ENCODE peak calls at places on chromosomes 4 and X, in four cellular contexts. L is psoas muscle, N is SJSA1, X is left ventricle myocardium inferior. C is an unnamed sample.

GRCh38 chr4:11005321-11005720 is 320.8 kb upstream of the CLNK start:
- DNase-seq in L (no peak), N (no peak), X (no peak), C (no peak)

GRCh38 chr4:120591038-120591437 is 331.5 kb downstream of the PRDM5 start:
- DNase-seq in L (no peak), N (no peak), X (no peak), C (no peak)

GRCh38 chrX:130909469-130910136 is 6.6 kb upstream of the ENOX2 start:
- DNase-seq in L (no peak), N (no peak), X (no peak), C (no peak)

GRCh38 chr4:4789462-4789861 is 70.0 kb upstream of the MSX1 start:
- DNase-seq in L (no peak), N (no peak), X (no peak), C (no peak)

GRCh38 chrX:115023139-115023538 is 5.7 kb upstream of the IL13RA2 start:
- DNase-seq in L (no peak), N (no peak), X (no peak), C (no peak)

GRCh38 chrX:856901-857300 is 226.3 kb downstream of the SHOX start:
- DNase-seq in L (no peak), N (no peak), X (no peak), C (no peak)

GRCh38 chr4:93731448-93731847 is 97.1 kb upstream of the ATOH1 start:
- DNase-seq in L (no peak), N (no peak), X (no peak), C (no peak)

GRCh38 chrX:154797006-154797405 is 8.3 kb downstream of the MPP1 start:
- DNase-seq in L (no peak), N (no peak), X (no peak), C (no peak)

GRCh38 chr4:26220704-26221103 is 100.1 kb upstream of the RBPJ start:
- DNase-seq in L (no peak), N (no peak), X (no peak), C (no peak)
- H3K36me3 ChIP-seq in L (no peaks in the 10 kb centered on the region), N (no peaks in the 10 kb centered on the region), X (no peaks in the 10 kb centered on the region), C (no peaks in the 10 kb centered on the region)

DNA sequence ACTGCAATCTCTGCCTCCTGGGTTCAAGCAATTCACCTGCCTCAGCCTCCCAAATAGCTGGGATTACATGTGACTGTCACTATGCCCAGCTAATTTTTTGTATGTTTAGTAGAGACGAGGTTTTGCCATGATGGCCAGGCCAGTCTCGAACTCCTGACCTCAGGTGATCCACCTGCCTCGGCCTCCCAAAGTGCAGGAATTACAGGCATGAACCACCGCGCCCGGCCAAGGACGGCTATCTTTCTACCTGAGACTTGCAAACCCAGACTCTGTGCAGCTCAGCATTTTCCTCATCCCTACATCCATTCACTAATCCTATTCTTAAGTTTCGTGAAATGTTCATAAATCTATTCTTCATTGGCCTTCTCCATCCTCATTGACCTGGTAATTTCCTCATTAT is 330.0 kb downstream of the ANTXR2 start:
- DNase-seq in L (no peak), N (no peak), X (no peak), C (no peak)
- H3K4me1 ChIP-seq in L (no peaks in the 10 kb centered on the region), N (no peaks in the 10 kb centered on the region), X (no peaks in the 10 kb centered on the region), C (no peaks in the 10 kb centered on the region)

GRCh38 chr4:118918388-118918787 is 29.7 kb downstream of the SYNPO2 start:
- DNase-seq in L (no peak), N (no peak), X (no peak), C (no peak)
- H3K27ac ChIP-seq in L (peak overlapping the region; percentile 30), N (peak overlapping the region; percentile 50), X (peak overlapping the region; percentile 88), C (no peak overlapping the region)

DNA sequence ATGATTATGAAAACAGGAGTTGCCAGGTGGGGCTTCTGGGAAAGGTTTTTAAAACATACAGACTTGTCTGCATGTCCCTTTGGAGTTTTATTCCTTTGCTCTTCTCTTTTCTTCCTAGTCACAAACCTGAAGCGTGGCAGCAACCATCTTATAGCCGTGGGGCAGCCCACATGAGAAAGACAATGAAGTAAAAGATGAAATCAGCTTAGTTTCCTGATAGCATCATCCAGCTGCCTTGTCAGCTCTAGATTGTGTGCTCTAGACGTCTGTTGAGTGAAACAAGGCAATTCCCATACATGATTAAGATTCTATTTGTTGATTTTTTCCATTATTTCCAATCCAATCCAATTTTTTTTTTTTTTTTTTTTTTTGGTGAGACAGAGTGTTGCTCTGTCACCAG is 68.9 kb downstream of the ELOVL6 start:
- DNase-seq in L (no peak), N (no peak), X (no peak), C (no peak)
- H3K36me3 ChIP-seq in L (no peaks in the 10 kb centered on the region), N (peaks cover 4% of the 10 kb centered on the region), X (no peaks in the 10 kb centered on the region), C (no peaks in the 10 kb centered on the region)

C was measured in aorta.